ENCODE peak calls at places on chromosomes 1 and 21, in ten cellular contexts. Q is fibroblast of lung; E is upper lobe of right lung; W is mesendoderm; B is breast epithelium; U is heart right ventricle; O is effector memory CD4-positive, alpha-beta T cell; K is endodermal cell; C is HAP-1; F is upper lobe of left lung. R is an unnamed sample. For H3K4me1, the result is how much of the 10 kb centered on the place peaks cover.

GRCh38 chr21:27206368-27206982 is 239.6 kb upstream of the ADAMTS5 start:
- DNase-seq in Q (peak), E (no peak), W (peak), B (no peak), U (no peak), O (no peak), K (peak), C (no peak), F (no peak), R (no peak)

GRCh38 chr1:186531561-186532165 is 70.7 kb upstream of the PDC start:
- DNase-seq in Q (peak), E (no peak), W (no peak), B (no peak), U (no peak), O (no peak), K (no peak), C (no peak), F (no peak), R (no peak)

GRCh38 chr1:26863677-26864060 is 720 bp downstream of the SFN start:
- DNase-seq in Q (no peak), E (no peak), W (no peak), B (no peak), U (no peak), O (no peak), K (no peak), C (no peak), F (no peak), R (no peak)

GRCh38 chr1:197675475-197676324 is 99.6 kb downstream of the DENND1B start:
- DNase-seq in Q (peak), E (no peak), W (no peak), B (no peak), U (peak), O (no peak), K (peak), C (peak), F (peak), R (no peak)

GRCh38 chr1:49408346-49408745 is 615.4 kb downstream of the AGBL4 start:
- DNase-seq in Q (no peak), E (no peak), W (no peak), B (no peak), U (no peak), O (no peak), K (no peak), C (no peak), F (no peak), R (no peak)

GRCh38 chr1:8197493-8198282 is 120.2 kb upstream of the SLC45A1 start:
- DNase-seq in Q (peak), E (peak), W (peak), B (peak), U (peak), O (no peak), K (no peak), C (no peak), F (peak), R (no peak)

GRCh38 chr1:163035791-163036249 is 33.3 kb upstream of the RGS4 start:
- DNase-seq in Q (peak), E (no peak), W (peak), B (no peak), U (no peak), O (no peak), K (no peak), C (no peak), F (no peak), R (no peak)

GRCh38 chr1:229487181-229487580 is 21.0 kb downstream of the NUP133 start:
- DNase-seq in Q (no peak), E (no peak), W (no peak), B (no peak), U (no peak), O (no peak), K (no peak), C (no peak), F (no peak), R (no peak)

GRCh38 chr21:38505654-38506523 is 7.6 kb upstream of the ERG start:
- DNase-seq in Q (peak), E (no peak), W (peak), B (no peak), U (peak), O (no peak), K (peak), C (peak), F (peak), R (no peak)

GRCh38 chr1:210438928-210439841 is 110.5 kb downstream of the HHAT start:
- DNase-seq in Q (peak), E (no peak), W (peak), B (no peak), U (no peak), O (no peak), K (no peak), C (no peak), F (no peak), R (no peak)

GRCh38 chr1:118978914-118979701 is 9.0 kb downstream of the TBX15 start:
- DNase-seq in Q (no peak), E (no peak), W (peak), B (no peak), U (no peak), O (no peak), K (no peak), C (no peak), F (no peak), R (no peak)
- H3K4me3 ChIP-seq in Q (peak), E (no peak), W (no peak), B (peak), U (no peak), O (no peak), K (no peak), C (no peak), F (no peak), R (no peak)

GRCh38 chr1:44801491-44802305 is 1.5 kb downstream of the PLK3 start:
- DNase-seq in Q (no peak), E (peak), W (no peak), B (peak), U (no peak), O (peak), K (no peak), C (peak), F (no peak), R (no peak)
- H3K4me1 ChIP-seq in Q (under half), E (under half), W (under half), B (under half), U (half or more), O (under half), K (under half), C (under half), F (half or more), R (under half)

GRCh38 chr1:1062364-1063163 is 11.5 kb downstream of the RNF223 start:
- DNase-seq in Q (no peak), E (no peak), W (no peak), B (no peak), U (no peak), O (no peak), K (no peak), C (no peak), F (no peak), R (no peak)
- H3K4me3 ChIP-seq in Q (no peak), E (no peak), W (no peak), B (no peak), U (no peak), O (no peak), K (no peak), C (no peak), F (no peak), R (no peak)

GRCh38 chr1:23531695-23532094 is 662 bp upstream of the E2F2 start:
- DNase-seq in Q (no peak), E (no peak), W (no peak), B (no peak), U (no peak), O (no peak), K (no peak), C (no peak), F (no peak), R (no peak)

GRCh38 chr1:23529146-23530088 is 1.6 kb downstream of the E2F2 start:
- DNase-seq in Q (no peak), E (no peak), W (no peak), B (no peak), U (no peak), O (no peak), K (no peak), C (peak), F (no peak), R (no peak)

GRCh38 chr1:23530089-23530749 is 814 bp downstream of the E2F2 start:
- DNase-seq in Q (no peak), E (no peak), W (no peak), B (no peak), U (no peak), O (no peak), K (no peak), C (peak), F (no peak), R (no peak)

GRCh38 chr1:23533288-23534130 is 2.5 kb upstream of the E2F2 start:
- DNase-seq in Q (no peak), E (no peak), W (no peak), B (no peak), U (no peak), O (no peak), K (no peak), C (no peak), F (peak), R (no peak)

DNA sequence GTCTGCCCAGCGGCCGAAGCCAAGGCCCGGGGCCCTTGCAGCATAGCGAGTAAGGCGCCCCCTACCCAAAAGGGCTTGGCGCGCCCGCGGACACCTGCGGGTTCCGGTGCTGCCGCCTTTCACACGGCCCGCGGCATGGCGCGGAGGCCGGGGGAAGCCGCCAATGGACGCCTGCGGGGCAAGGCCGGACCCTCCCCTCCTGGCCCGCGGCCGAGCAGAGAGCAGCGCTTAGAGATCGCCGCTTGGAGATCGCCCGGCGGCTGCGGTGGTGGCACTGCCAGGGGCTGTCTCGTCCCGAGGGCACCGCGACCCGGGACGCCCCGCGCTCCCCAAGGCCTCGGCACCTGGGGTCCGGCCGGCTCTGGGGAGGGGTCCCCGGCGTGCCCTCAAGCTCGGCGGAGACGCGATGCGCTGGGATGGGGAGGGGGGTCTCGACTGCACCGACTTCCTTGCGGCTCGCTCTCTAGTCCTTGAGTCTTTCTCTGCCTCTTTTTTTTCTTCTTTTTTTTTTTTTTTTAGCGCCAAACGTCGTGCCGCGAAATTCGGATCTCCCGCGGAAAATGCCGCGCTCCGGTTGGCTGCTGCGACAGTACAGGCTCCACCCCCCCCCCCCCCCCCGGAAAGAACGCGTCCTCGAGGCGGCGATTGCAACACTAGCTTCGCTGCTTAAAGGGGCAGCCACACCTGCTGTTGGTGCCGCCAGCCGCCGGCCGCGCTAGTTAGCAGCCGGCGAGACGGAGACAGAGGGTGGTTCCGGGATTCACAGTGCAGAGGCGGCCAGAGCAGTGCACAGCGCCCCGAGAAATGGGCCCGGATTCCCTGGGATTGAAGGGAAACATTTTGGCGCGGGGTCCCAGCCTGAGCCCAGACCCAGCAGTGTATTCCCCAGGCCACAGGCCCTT is at the start of gene E2F2:
- DNase-seq in Q (peak), E (peak), W (peak), B (peak), U (peak), O (peak), K (peak), C (peak), F (peak), R (peak)
- H3K4me1 ChIP-seq in Q (under half), E (under half), W (under half), B (under half), U (under half), O (half or more), K (under half), C (under half), F (half or more), R (half or more)

GRCh38 chr1:167148388-167148787 is 54.5 kb downstream of the STYXL2 start:
- DNase-seq in Q (no peak), E (no peak), W (peak), B (no peak), U (no peak), O (no peak), K (peak), C (no peak), F (no peak), R (no peak)

GRCh38 chr1:167150434-167150833 is 56.6 kb downstream of the STYXL2 start:
- DNase-seq in Q (no peak), E (no peak), W (no peak), B (no peak), U (no peak), O (no peak), K (no peak), C (no peak), F (no peak), R (no peak)

GRCh38 chr1:167141963-167142362 is 48.1 kb downstream of the STYXL2 start:
- DNase-seq in Q (no peak), E (no peak), W (no peak), B (no peak), U (no peak), O (no peak), K (no peak), C (no peak), F (no peak), R (no peak)

GRCh38 chr1:167145965-167146364 is 52.1 kb downstream of the STYXL2 start:
- DNase-seq in Q (no peak), E (no peak), W (no peak), B (no peak), U (no peak), O (no peak), K (no peak), C (no peak), F (no peak), R (no peak)

DNA sequence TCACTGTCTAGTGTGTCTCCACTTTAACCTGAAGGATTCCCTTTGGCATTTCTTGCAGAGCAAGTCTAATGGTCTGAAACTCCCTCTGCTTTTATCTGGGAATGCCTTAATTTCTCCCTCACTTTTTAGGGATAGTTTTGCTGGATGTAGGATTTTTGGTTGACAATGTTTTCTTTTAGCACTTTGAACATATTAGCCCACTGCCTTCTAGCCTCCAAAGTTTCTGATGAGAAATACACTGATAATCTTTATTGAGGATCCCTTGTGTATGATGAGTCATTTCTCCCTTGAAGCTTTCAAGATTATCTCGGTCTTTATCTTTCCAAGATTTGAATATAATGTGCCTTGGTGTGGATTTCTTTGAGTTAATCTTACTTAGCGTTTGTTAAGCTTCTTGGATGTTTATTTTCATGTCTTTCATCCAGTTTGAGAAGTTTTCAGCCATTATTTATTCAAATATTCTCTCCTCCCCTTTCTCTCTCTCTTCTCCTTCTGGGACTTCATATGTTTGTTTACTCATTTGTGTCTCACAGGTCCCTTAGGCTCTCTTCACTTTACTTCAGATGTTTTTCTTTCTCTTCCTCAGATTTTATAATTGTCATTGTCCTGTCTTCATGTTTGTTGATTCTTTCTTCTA is 53.1 kb downstream of the STYXL2 start:
- DNase-seq in Q (no peak), E (no peak), W (peak), B (no peak), U (no peak), O (no peak), K (no peak), C (no peak), F (no peak), R (no peak)
- H3K4me3 ChIP-seq in Q (no peak), E (no peak), W (no peak), B (no peak), U (no peak), O (no peak), K (peak), C (no peak), F (no peak), R (no peak)